ENCODE peak calls at places on chromosomes 2 and 18, in six cellular contexts. One of them, this sample, is unnamed.

GRCh38 chr2:176321916-176322315 is 52.7 kb downstream of the MTX2 start:
- DNase-seq in H1: no peak
- DNase-seq in SK-N-SH: no peak
- DNase-seq in A549: no peak
- DNase-seq in K562: no peak
- DNase-seq in HCT116: no peak
- DNase-seq in this sample: no peak

GRCh38 chr2:42722328-42723190 is 41.4 kb downstream of the OXER1 start:
- DNase-seq in H1: no peak
- DNase-seq in SK-N-SH: no peak
- DNase-seq in A549: peak; percentile 42
- DNase-seq in K562: no peak
- DNase-seq in HCT116: no peak
- DNase-seq in this sample: peak; percentile 89

GRCh38 chr2:229160180-229160579 is 110.9 kb downstream of the PID1 start:
- DNase-seq in H1: no peak
- DNase-seq in SK-N-SH: no peak
- DNase-seq in A549: no peak
- DNase-seq in K562: no peak
- DNase-seq in HCT116: no peak
- DNase-seq in this sample: no peak

GRCh38 chr18:51278045-51278649 is 80.7 kb upstream of the MEX3C start:
- DNase-seq in H1: peak; percentile 92
- DNase-seq in SK-N-SH: peak; percentile 58
- DNase-seq in A549: peak; percentile 57
- DNase-seq in K562: peak; percentile 32
- DNase-seq in HCT116: peak; percentile 57
- DNase-seq in this sample: no peak

GRCh38 chr2:229164545-229165249 is 106.4 kb downstream of the PID1 start:
- DNase-seq in H1: no peak
- DNase-seq in SK-N-SH: no peak
- DNase-seq in A549: no peak
- DNase-seq in K562: no peak
- DNase-seq in HCT116: no peak
- DNase-seq in this sample: peak; percentile 10

GRCh38 chr2:200223385-200223784 is 83.1 kb upstream of the SPATS2L start:
- DNase-seq in H1: no peak
- DNase-seq in SK-N-SH: no peak
- DNase-seq in A549: no peak
- DNase-seq in K562: no peak
- DNase-seq in HCT116: no peak
- DNase-seq in this sample: peak; percentile 28

GRCh38 chr18:29161429-29161828 is 984.5 kb upstream of the CDH2 start:
- DNase-seq in H1: no peak
- DNase-seq in SK-N-SH: no peak
- DNase-seq in A549: no peak
- DNase-seq in K562: no peak
- DNase-seq in HCT116: no peak
- DNase-seq in this sample: peak; percentile 26

GRCh38 chr2:148124271-148124670 is 103.4 kb downstream of the MBD5 start:
- DNase-seq in H1: no peak
- DNase-seq in SK-N-SH: no peak
- DNase-seq in A549: no peak
- DNase-seq in K562: no peak
- DNase-seq in HCT116: no peak
- DNase-seq in this sample: no peak

GRCh38 chr2:151614606-151615306 is 119.5 kb downstream of the NEB start:
- DNase-seq in H1: no peak
- DNase-seq in SK-N-SH: no peak
- DNase-seq in A549: no peak
- DNase-seq in K562: no peak
- DNase-seq in HCT116: no peak
- DNase-seq in this sample: no peak

GRCh38 chr2:133097666-133098065 is 427.7 kb upstream of the LYPD1 start:
- DNase-seq in H1: no peak
- DNase-seq in SK-N-SH: no peak
- DNase-seq in A549: no peak
- DNase-seq in K562: no peak
- DNase-seq in HCT116: no peak
- DNase-seq in this sample: peak; percentile 62

GRCh38 chr2:37625781-37626548 is 45.5 kb downstream of the CDC42EP3 start:
- DNase-seq in H1: no peak
- DNase-seq in SK-N-SH: no peak
- DNase-seq in A549: no peak
- DNase-seq in K562: no peak
- DNase-seq in HCT116: no peak
- DNase-seq in this sample: peak; percentile 63

GRCh38 chr2:65435625-65436168 is 3.3 kb upstream of the SPRED2 start:
- DNase-seq in H1: peak; percentile 92
- DNase-seq in SK-N-SH: peak; percentile 97
- DNase-seq in A549: peak; percentile 87
- DNase-seq in K562: peak; percentile 94
- DNase-seq in HCT116: peak; percentile 66
- DNase-seq in this sample: peak; percentile 85

GRCh38 chr2:101277111-101277510 is 24.4 kb downstream of the CNOT11 start:
- DNase-seq in H1: no peak
- DNase-seq in SK-N-SH: no peak
- DNase-seq in A549: peak; percentile 79
- DNase-seq in K562: no peak
- DNase-seq in HCT116: no peak
- DNase-seq in this sample: peak; percentile 49

GRCh38 chr2:159124441-159124911 is 156.0 kb downstream of the TANC1 start:
- DNase-seq in H1: no peak
- DNase-seq in SK-N-SH: no peak
- DNase-seq in A549: peak; percentile 63
- DNase-seq in K562: peak; percentile 68
- DNase-seq in HCT116: peak; percentile 75
- DNase-seq in this sample: peak; percentile 92

GRCh38 chr2:71563872-71564271 is 110.5 kb downstream of the DYSF start:
- DNase-seq in H1: no peak
- DNase-seq in SK-N-SH: no peak
- DNase-seq in A549: no peak
- DNase-seq in K562: no peak
- DNase-seq in HCT116: no peak
- DNase-seq in this sample: no peak

GRCh38 chr18:75656035-75656434 is 228.5 kb upstream of the SMIM21 start:
- DNase-seq in H1: no peak
- DNase-seq in SK-N-SH: no peak
- DNase-seq in A549: no peak
- DNase-seq in K562: no peak
- DNase-seq in HCT116: no peak
- DNase-seq in this sample: no peak

GRCh38 chr18:54805571-54806334 is 22.5 kb upstream of the RAB27B start:
- DNase-seq in H1: no peak
- DNase-seq in SK-N-SH: peak; percentile 62
- DNase-seq in A549: peak; percentile 26
- DNase-seq in K562: peak; percentile 58
- DNase-seq in HCT116: no peak
- DNase-seq in this sample: peak; percentile 87

GRCh38 chr2:148645925-148646559 is 1.5 kb downstream of the EPC2 start:
- DNase-seq in H1: no peak
- DNase-seq in SK-N-SH: peak; percentile 61
- DNase-seq in A549: peak; percentile 86
- DNase-seq in K562: peak; percentile 69
- DNase-seq in HCT116: peak; percentile 75
- DNase-seq in this sample: peak; percentile 92

GRCh38 chr2:126771501-126772195 is 115.7 kb downstream of the GYPC start:
- DNase-seq in H1: no peak
- DNase-seq in SK-N-SH: no peak
- DNase-seq in A549: no peak
- DNase-seq in K562: peak; percentile 15
- DNase-seq in HCT116: no peak
- DNase-seq in this sample: no peak

GRCh38 chr18:46239549-46239948 is 135.4 kb downstream of the HAUS1 start:
- DNase-seq in H1: no peak
- DNase-seq in SK-N-SH: no peak
- DNase-seq in A549: no peak
- DNase-seq in K562: no peak
- DNase-seq in HCT116: no peak
- DNase-seq in this sample: no peak

GRCh38 chr2:215740071-215740470 is 273.3 kb downstream of the MREG start:
- DNase-seq in H1: no peak
- DNase-seq in SK-N-SH: no peak
- DNase-seq in A549: no peak
- DNase-seq in K562: no peak
- DNase-seq in HCT116: no peak
- DNase-seq in this sample: no peak

GRCh38 chr2:182982934-182983333 is 55.3 kb downstream of the NCKAP1 start:
- DNase-seq in H1: no peak
- DNase-seq in SK-N-SH: no peak
- DNase-seq in A549: no peak
- DNase-seq in K562: no peak
- DNase-seq in HCT116: no peak
- DNase-seq in this sample: no peak

GRCh38 chr2:169895294-169895985 is 68.2 kb downstream of the UBR3 start:
- DNase-seq in H1: no peak
- DNase-seq in SK-N-SH: no peak
- DNase-seq in A549: peak; percentile 31
- DNase-seq in K562: no peak
- DNase-seq in HCT116: no peak
- DNase-seq in this sample: peak; percentile 52

GRCh38 chr2:72892506-72893173 is 5.4 kb downstream of the SPR start:
- DNase-seq in H1: peak; percentile 80
- DNase-seq in SK-N-SH: peak; percentile 77
- DNase-seq in A549: peak; percentile 85
- DNase-seq in K562: no peak
- DNase-seq in HCT116: no peak
- DNase-seq in this sample: peak; percentile 70

GRCh38 chr2:72893594-72894319 is 6.5 kb downstream of the SPR start:
- DNase-seq in H1: peak; percentile 88
- DNase-seq in SK-N-SH: peak; percentile 79
- DNase-seq in A549: peak; percentile 82
- DNase-seq in K562: peak; percentile 65
- DNase-seq in HCT116: no peak
- DNase-seq in this sample: peak; percentile 73

GRCh38 chr2:72895154-72895553 is 7.9 kb downstream of the SPR start:
- DNase-seq in H1: no peak
- DNase-seq in SK-N-SH: no peak
- DNase-seq in A549: no peak
- DNase-seq in K562: no peak
- DNase-seq in HCT116: no peak
- DNase-seq in this sample: no peak

GRCh38 chr2:72895759-72896281 is 8.6 kb downstream of the SPR start:
- DNase-seq in H1: no peak
- DNase-seq in SK-N-SH: no peak
- DNase-seq in A549: no peak
- DNase-seq in K562: no peak
- DNase-seq in HCT116: no peak
- DNase-seq in this sample: peak; percentile 55

GRCh38 chr2:72894466-72894865 is 7.3 kb downstream of the SPR start:
- DNase-seq in H1: no peak
- DNase-seq in SK-N-SH: no peak
- DNase-seq in A549: no peak
- DNase-seq in K562: no peak
- DNase-seq in HCT116: no peak
- DNase-seq in this sample: no peak
- TF ChIP-seq RAD21 in H1: no peak
- TF ChIP-seq RAD21 in SK-N-SH: no peak
- TF ChIP-seq RAD21 in A549: no peak
- TF ChIP-seq RAD21 in K562: no peak
- TF ChIP-seq RAD21 in HCT116: no peak
- TF ChIP-seq RAD21 in this sample: no peak

GRCh38 chr2:33289961-33290360 is 186.5 kb upstream of the RASGRP3 start:
- DNase-seq in H1: no peak
- DNase-seq in SK-N-SH: no peak
- DNase-seq in A549: no peak
- DNase-seq in K562: no peak
- DNase-seq in HCT116: no peak
- DNase-seq in this sample: no peak
- TF ChIP-seq RAD21 in H1: no peak
- TF ChIP-seq RAD21 in SK-N-SH: no peak
- TF ChIP-seq RAD21 in A549: no peak
- TF ChIP-seq RAD21 in K562: no peak
- TF ChIP-seq RAD21 in HCT116: no peak
- TF ChIP-seq RAD21 in this sample: no peak

GRCh38 chr2:98737848-98738247 is 6.9 kb upstream of the MGAT4A start:
- DNase-seq in H1: no peak
- DNase-seq in SK-N-SH: no peak
- DNase-seq in A549: no peak
- DNase-seq in K562: no peak
- DNase-seq in HCT116: no peak
- DNase-seq in this sample: no peak

GRCh38 chr2:98736464-98736889 is 5.5 kb upstream of the MGAT4A start:
- DNase-seq in H1: no peak
- DNase-seq in SK-N-SH: no peak
- DNase-seq in A549: peak; percentile 24
- DNase-seq in K562: no peak
- DNase-seq in HCT116: no peak
- DNase-seq in this sample: no peak

GRCh38 chr2:98734823-98735260 is 3.9 kb upstream of the MGAT4A start:
- DNase-seq in H1: no peak
- DNase-seq in SK-N-SH: no peak
- DNase-seq in A549: no peak
- DNase-seq in K562: peak; percentile 63
- DNase-seq in HCT116: no peak
- DNase-seq in this sample: no peak

GRCh38 chr2:98739020-98739419 is 8.1 kb upstream of the MGAT4A start:
- DNase-seq in H1: no peak
- DNase-seq in SK-N-SH: no peak
- DNase-seq in A549: no peak
- DNase-seq in K562: no peak
- DNase-seq in HCT116: no peak
- DNase-seq in this sample: no peak

DNA sequence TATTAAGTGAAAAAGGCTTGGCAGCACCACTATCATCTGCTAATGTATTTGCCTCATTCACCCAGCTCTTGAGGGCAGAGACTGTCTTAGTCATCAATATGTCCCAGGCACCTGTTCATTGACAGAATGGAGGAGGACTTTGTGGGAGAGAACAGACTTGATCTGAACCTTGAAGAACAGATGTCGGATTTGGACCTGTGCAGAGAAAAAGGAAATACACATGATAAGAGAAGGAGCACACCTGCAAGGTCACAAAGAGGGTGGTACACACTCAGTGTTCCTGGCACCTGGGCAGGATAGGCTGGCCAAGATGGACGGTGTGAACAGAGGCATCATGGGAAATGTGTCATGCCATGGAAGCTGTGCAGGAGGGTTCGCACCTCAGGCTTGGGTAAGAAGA is 7.4 kb upstream of the MGAT4A start:
- DNase-seq in H1: no peak
- DNase-seq in SK-N-SH: no peak
- DNase-seq in A549: no peak
- DNase-seq in K562: no peak
- DNase-seq in HCT116: no peak
- DNase-seq in this sample: no peak
- TF ChIP-seq RAD21 in H1: no peak
- TF ChIP-seq RAD21 in SK-N-SH: no peak
- TF ChIP-seq RAD21 in A549: no peak
- TF ChIP-seq RAD21 in K562: no peak
- TF ChIP-seq RAD21 in HCT116: no peak
- TF ChIP-seq RAD21 in this sample: no peak

DNA sequence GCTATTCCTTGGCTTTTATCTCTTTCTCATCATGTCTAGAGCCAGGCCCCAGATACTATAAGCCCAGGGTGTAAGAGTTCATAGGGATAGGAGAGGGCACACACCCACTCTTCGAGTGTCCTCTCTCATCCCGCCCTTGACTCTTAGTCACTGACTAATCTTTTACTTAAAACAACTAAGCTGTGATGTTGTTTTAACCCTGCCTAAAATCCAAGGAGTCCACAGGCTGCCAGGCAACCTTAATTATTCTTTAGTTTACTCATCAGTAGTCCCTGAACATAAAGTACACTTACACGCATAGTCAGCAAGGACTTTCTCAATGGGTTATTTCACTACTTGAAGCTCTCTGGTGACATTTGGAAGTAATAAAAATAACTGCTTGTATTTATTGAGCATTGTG is 28.4 kb downstream of the GREB1L start:
- DNase-seq in H1: no peak
- DNase-seq in SK-N-SH: no peak
- DNase-seq in A549: peak; percentile 0
- DNase-seq in K562: no peak
- DNase-seq in HCT116: no peak
- DNase-seq in this sample: no peak
- TF ChIP-seq RAD21 in H1: no peak
- TF ChIP-seq RAD21 in SK-N-SH: no peak
- TF ChIP-seq RAD21 in A549: no peak
- TF ChIP-seq RAD21 in K562: no peak
- TF ChIP-seq RAD21 in HCT116: no peak
- TF ChIP-seq RAD21 in this sample: no peak

This sample was measured in IMR-90.